ENCODE peak calls at places on chromosomes 6 and 20, in four cellular contexts. F is caudate nucleus, X is AG04450, O is T-helper 17 cell. G is an unnamed sample.

GRCh38 chr6:82906489-82906888 is 159.2 kb downstream of the UBE3D start:
- DNase-seq in O (no peak), X (peak; percentile 20), F (no peak), G (no peak)

GRCh38 chr6:158707120-158707519 is 57.3 kb downstream of the SYTL3 start:
- DNase-seq in X (no peak), F (no peak), O (no peak), G (no peak)

GRCh38 chr6:137781639-137782038 is 85.4 kb upstream of the TNFAIP3 start:
- DNase-seq in O (no peak), F (no peak), X (no peak), G (no peak)

GRCh38 chr6:127518710-127519468 is at the start of gene MTCL3:
- DNase-seq in X (no peak), O (no peak), F (peak; percentile 55), G (peak; percentile 27)

GRCh38 chr20:53154540-53154939 is 182.4 kb downstream of the TSHZ2 start:
- DNase-seq in X (no peak), F (no peak), O (no peak), G (no peak)

GRCh38 chr6:145761584-145761983 is 26.3 kb upstream of the EPM2A start:
- DNase-seq in F (no peak), X (no peak), O (no peak), G (no peak)

GRCh38 chr6:37492236-37493046 is 7.3 kb downstream of the CCDC167 start:
- DNase-seq in F (no peak), O (no peak), X (no peak), G (no peak)

GRCh38 chr20:20450461-20451027 is 82.6 kb downstream of the INSM1 start:
- DNase-seq in X (no peak), O (no peak), F (peak; percentile 51), G (peak; percentile 63)

GRCh38 chr6:71982385-71982784 is 96.0 kb downstream of the RIMS1 start:
- DNase-seq in X (no peak), F (no peak), O (no peak), G (no peak)

GRCh38 chr6:97215157-97215769 is 67.8 kb downstream of the MMS22L start:
- DNase-seq in O (no peak), F (peak; percentile 31), X (peak; percentile 29), G (peak; percentile 19)

GRCh38 chr20:33518071-33518470 is 28.2 kb downstream of the CBFA2T2 start:
- DNase-seq in X (no peak), O (no peak), F (no peak), G (no peak)

GRCh38 chr20:5654557-5654956 is 95.6 kb upstream of the SHLD1 start:
- DNase-seq in X (peak; percentile 79), O (no peak), F (no peak), G (no peak)

GRCh38 chr6:160737934-160738333 is 35.9 kb downstream of the PLG start:
- DNase-seq in F (no peak), X (no peak), O (no peak), G (no peak)

GRCh38 chr6:164370773-164371172 is 938.6 kb downstream of the C6orf118 start:
- DNase-seq in O (no peak), F (no peak), X (no peak), G (no peak)

GRCh38 chr20:8132632-8133587 is 844 bp downstream of the PLCB1 start:
- DNase-seq in O (no peak), F (no peak), X (no peak), G (no peak)

GRCh38 chr6:168865-169455 is 123.3 kb upstream of the DUSP22 start:
- DNase-seq in O (no peak), X (no peak), F (no peak), G (no peak)

GRCh38 chr6:38634518-38634917 is 5.2 kb downstream of the BTBD9 start:
- DNase-seq in O (no peak), X (no peak), F (no peak), G (no peak)

GRCh38 chr6:5241242-5241641 is 19.5 kb downstream of the LYRM4 start:
- DNase-seq in F (no peak), O (no peak), X (no peak), G (no peak)

GRCh38 chr20:43731469-43731868 is 4.7 kb upstream of the GTSF1L start:
- DNase-seq in X (no peak), F (no peak), O (no peak), G (no peak)

GRCh38 chr6:160067564-160067963 is 54.1 kb upstream of the SLC22A1 start:
- DNase-seq in F (no peak), O (no peak), X (no peak), G (no peak)

GRCh38 chr20:43904778-43905177 is 9.9 kb upstream of the TOX2 start:
- DNase-seq in F (no peak), X (no peak), O (no peak), G (no peak)

GRCh38 chr6:163926642-163927041 is 512.1 kb downstream of the QKI start:
- DNase-seq in F (peak; percentile 51), O (no peak), X (no peak), G (peak; percentile 43)

GRCh38 chr6:124961784-124962611 is at the start of gene RNF217:
- DNase-seq in X (no peak), O (no peak), F (peak; percentile 39), G (peak; percentile 56)

GRCh38 chr6:147769496-147770087 is 261.1 kb downstream of the SAMD5 start:
- DNase-seq in O (no peak), F (no peak), X (no peak), G (no peak)

GRCh38 chr6:56749632-56750151 is 107.0 kb upstream of the DST start:
- DNase-seq in X (no peak), F (no peak), O (no peak), G (no peak)

GRCh38 chr6:105194106-105194505 is 14.3 kb upstream of the POPDC3 start:
- DNase-seq in X (no peak), O (no peak), F (no peak), G (no peak)

GRCh38 chr20:38165966-38166706 is 1.1 kb upstream of the TGM2 start:
- DNase-seq in F (no peak), O (no peak), X (no peak), G (no peak)

GRCh38 chr6:84776392-84776791 is 12.0 kb upstream of the TBX18 start:
- DNase-seq in X (no peak), F (no peak), O (no peak), G (no peak)